ENCODE peak calls at places on chromosomes 3 and 15, in six cellular contexts. Z is cardiac fibroblast; P is nephron progenitor cell; A is CD8-positive, alpha-beta T cell; O is lower leg skin; G is Calu3. W is an unnamed sample.

GRCh38 chr15:70438776-70439175 is 324.6 kb downstream of the UACA start:
- DNase-seq in Z (no peak), P (no peak), A (no peak), O (no peak), G (no peak), W (no peak)

GRCh38 chr3:6510713-6511112 is 350.2 kb upstream of the GRM7 start:
- DNase-seq in Z (no peak), P (no peak), A (no peak), O (no peak), G (no peak), W (no peak)

GRCh38 chr3:4907647-4908046 is 71.6 kb upstream of the BHLHE40 start:
- DNase-seq in Z (no peak), P (no peak), A (no peak), O (no peak), G (no peak), W (no peak)

GRCh38 chr3:63814300-63814699 is 4.8 kb upstream of the C3orf49 start:
- DNase-seq in Z (peak; percentile 22), P (no peak), A (no peak), O (no peak), G (peak; percentile 26), W (no peak)

GRCh38 chr15:85398822-85399221 is 18.4 kb downstream of the AKAP13 start:
- DNase-seq in Z (no peak), P (no peak), A (no peak), O (no peak), G (no peak), W (no peak)

GRCh38 chr15:56794923-56795329 is 61.6 kb upstream of the ZNF280D start:
- DNase-seq in Z (no peak), P (no peak), A (no peak), O (no peak), G (no peak), W (no peak)

GRCh38 chr3:172102123-172102882 is 62.9 kb downstream of the FNDC3B start:
- DNase-seq in Z (no peak), P (no peak), A (peak; percentile 66), O (no peak), G (peak; percentile 35), W (no peak)

GRCh38 chr3:168223085-168223484 is 127.4 kb upstream of the GOLIM4 start:
- DNase-seq in Z (no peak), P (no peak), A (no peak), O (no peak), G (no peak), W (no peak)

GRCh38 chr3:65963787-65964707 is 74.7 kb downstream of the MAGI1 start:
- DNase-seq in Z (peak; percentile 84), P (no peak), A (no peak), O (no peak), G (peak; percentile 41), W (no peak)

GRCh38 chr3:26921054-26921453 is 298.5 kb downstream of the LRRC3B start:
- DNase-seq in Z (no peak), P (no peak), A (no peak), O (no peak), G (no peak), W (no peak)

GRCh38 chr3:184588776-184589175 is 27.2 kb downstream of the EPHB3 start:
- DNase-seq in Z (no peak), P (no peak), A (no peak), O (no peak), G (no peak), W (no peak)

GRCh38 chr15:26866298-26867198 is at the start of gene GABRA5:
- DNase-seq in Z (no peak), P (peak; percentile 74), A (no peak), O (no peak), G (no peak), W (peak; percentile 81)
- TF ChIP-seq CTCF in Z (no peak), P (no peak), A (no peak), O (no peak), G (no peak), W (no peak)

GRCh38 chr15:44593042-44593736 is 56.2 kb downstream of the EIF3J start:
- DNase-seq in Z (peak; percentile 31), P (no peak), A (peak; percentile 47), O (no peak), G (no peak), W (no peak)
- TF ChIP-seq CTCF in Z (peak; percentile 50), P (peak; percentile 33), A (peak; percentile 75), O (no peak), G (no peak), W (peak; percentile 34)

GRCh38 chr3:129046732-129047552 is 13.6 kb upstream of the GP9 start:
- DNase-seq in Z (no peak), P (no peak), A (no peak), O (no peak), G (no peak), W (no peak)

GRCh38 chr3:129047553-129047839 is 13.1 kb upstream of the GP9 start:
- DNase-seq in Z (no peak), P (no peak), A (no peak), O (no peak), G (no peak), W (no peak)

GRCh38 chr3:129050556-129051295 is 9.9 kb upstream of the GP9 start:
- DNase-seq in Z (no peak), P (no peak), A (no peak), O (no peak), G (no peak), W (no peak)

GRCh38 chr3:129045675-129046036 is 14.9 kb upstream of the GP9 start:
- DNase-seq in Z (no peak), P (no peak), A (peak; percentile 72), O (no peak), G (no peak), W (no peak)

GRCh38 chr3:129046037-129046731 is 14.4 kb upstream of the GP9 start:
- DNase-seq in Z (no peak), P (no peak), A (peak; percentile 66), O (no peak), G (no peak), W (no peak)
- TF ChIP-seq CTCF in Z (no peak), P (no peak), A (no peak), O (no peak), G (no peak), W (no peak)

GRCh38 chr3:14651440-14652251 is at the start of gene CCDC174:
- DNase-seq in Z (peak; percentile 99), P (peak; percentile 84), A (peak; percentile 93), O (peak; percentile 98), G (peak; percentile 94), W (peak; percentile 90)
- TF ChIP-seq CTCF in Z (no peak), P (no peak), A (no peak), O (no peak), G (no peak), W (no peak)

DNA sequence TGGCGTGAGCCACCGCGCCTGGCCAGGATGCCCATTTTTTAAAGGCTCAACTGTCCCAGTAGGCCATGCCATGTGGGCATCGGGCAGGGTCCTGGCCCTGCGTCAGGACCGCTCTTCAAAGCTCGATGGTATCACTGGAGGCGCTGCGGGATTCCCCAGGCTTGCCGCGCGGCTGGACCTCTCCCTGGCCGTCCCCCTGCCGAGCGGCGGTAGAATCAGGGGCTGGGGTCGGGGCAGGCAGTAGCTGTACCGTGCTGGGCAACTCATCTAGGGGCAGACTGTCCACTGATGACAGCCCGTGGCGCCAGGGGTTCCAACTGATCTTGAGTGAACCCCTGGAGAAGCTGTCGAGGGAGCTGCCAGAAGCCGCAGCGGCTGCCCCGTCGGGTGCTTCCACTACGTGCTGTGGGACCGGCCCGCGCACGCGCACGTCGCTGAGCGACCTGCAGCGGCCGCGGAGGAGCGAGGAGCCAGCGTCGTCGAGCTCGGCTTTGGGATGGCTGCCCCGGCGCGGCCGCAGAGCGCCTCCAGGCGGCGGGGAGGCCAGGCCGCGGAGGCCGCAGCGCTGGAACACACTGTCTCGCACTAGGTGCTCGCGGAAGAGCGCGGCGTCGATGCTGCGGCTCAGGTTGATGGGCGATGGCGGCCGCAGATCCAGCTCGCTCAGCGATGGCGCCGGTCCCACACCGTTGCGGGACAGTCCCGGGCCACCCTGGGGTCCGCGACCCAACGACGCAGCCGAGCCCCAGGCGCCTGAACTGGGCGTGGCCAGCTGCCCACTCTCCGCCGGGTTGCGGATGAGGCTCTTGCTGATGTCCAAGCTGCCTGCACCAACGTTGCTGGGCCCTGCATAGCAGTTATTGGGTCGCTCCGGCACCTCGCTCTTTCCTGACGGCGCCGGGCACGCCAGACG is 5.8 kb downstream of the PRRT3 start:
- DNase-seq in Z (peak; percentile 95), P (peak; percentile 91), A (peak; percentile 90), O (peak; percentile 75), G (peak; percentile 93), W (peak; percentile 92)
- TF ChIP-seq CTCF in Z (peak; percentile 24), P (peak; percentile 58), A (peak; percentile 36), O (peak; percentile 61), G (peak; percentile 68), W (peak; percentile 34)

DNA sequence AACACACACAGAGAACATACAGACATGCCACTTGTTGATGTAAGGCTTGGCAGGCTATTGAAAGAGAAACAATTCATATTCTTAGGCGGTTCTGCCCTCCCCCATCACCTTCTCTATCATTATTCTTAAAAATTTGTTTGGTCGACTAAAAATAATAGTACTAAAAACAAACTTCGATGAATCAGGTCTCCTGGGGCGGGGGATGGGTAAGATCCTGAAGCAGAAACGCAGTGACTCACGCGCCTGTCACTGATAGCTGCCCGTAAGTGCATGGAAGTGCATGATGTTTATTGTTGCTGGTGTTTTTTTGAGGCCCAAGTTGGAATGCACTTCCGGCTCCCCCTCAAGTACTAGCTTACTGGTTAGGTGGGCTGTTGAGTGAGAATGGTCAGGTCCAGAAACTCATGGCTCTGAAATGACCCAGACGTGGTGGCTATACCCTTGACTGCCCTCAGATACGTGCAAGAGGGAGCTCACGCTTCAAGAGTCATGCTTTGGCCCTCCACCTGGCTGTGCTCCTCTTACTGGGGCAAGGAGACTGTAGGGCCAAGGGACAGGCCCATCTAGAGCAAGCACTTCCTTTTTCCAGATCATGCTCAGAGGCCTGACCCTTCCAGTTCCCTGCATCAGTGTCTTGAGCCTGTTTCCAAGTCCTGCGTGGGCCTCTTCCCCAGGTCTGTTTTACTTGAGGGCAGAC is 10.9 kb downstream of the SMAD3 start:
- DNase-seq in Z (peak; percentile 85), P (no peak), A (no peak), O (no peak), G (peak; percentile 63), W (no peak)
- TF ChIP-seq CTCF in Z (no peak), P (no peak), A (no peak), O (no peak), G (no peak), W (no peak)

GRCh38 chr3:50319872-50320625 is 2.5 kb downstream of the HYAL2 start:
- DNase-seq in Z (no peak), P (no peak), A (no peak), O (peak; percentile 18), G (no peak), W (no peak)
- TF ChIP-seq CTCF in Z (no peak), P (no peak), A (no peak), O (no peak), G (no peak), W (no peak)

GRCh38 chr15:41894791-41895463 is 1.1 kb upstream of the SPTBN5 start:
- DNase-seq in Z (peak; percentile 76), P (no peak), A (peak; percentile 94), O (peak; percentile 62), G (peak; percentile 52), W (no peak)
- TF ChIP-seq CTCF in Z (no peak), P (no peak), A (no peak), O (no peak), G (no peak), W (no peak)